ENCODE peak calls at places on chromosome 18, in six cellular contexts. C is transverse colon, R is K562, X is ovary, O is sigmoid colon, P is stomach. Y is an unnamed sample.

GRCh38 chr18:33231474-33232317 is 208.8 kb downstream of the CCDC178 start:
- DNase-seq in C (peak; percentile 71), R (peak; percentile 78), X (peak; percentile 69), O (peak; percentile 67), P (peak; percentile 71), Y (peak; percentile 78)

GRCh38 chr18:74898965-74899364 is 301.3 kb downstream of the ZNF407 start:
- DNase-seq in C (no peak), R (no peak), X (no peak), O (no peak), P (no peak), Y (no peak)

GRCh38 chr18:40124107-40124506 is 1830.9 kb upstream of the PIK3C3 start:
- DNase-seq in C (no peak), R (no peak), X (no peak), O (no peak), P (no peak), Y (no peak)

GRCh38 chr18:73752546-73752945 is 395.1 kb downstream of the FBXO15 start:
- DNase-seq in C (no peak), R (no peak), X (no peak), O (no peak), P (no peak), Y (no peak)

GRCh38 chr18:47798366-47798765 is 132.1 kb downstream of the SMAD2 start:
- DNase-seq in C (no peak), R (no peak), X (no peak), O (no peak), P (no peak), Y (no peak)

GRCh38 chr18:21307578-21307977 is 65.5 kb downstream of the GREB1L start:
- DNase-seq in C (no peak), R (no peak), X (no peak), O (no peak), P (no peak), Y (no peak)

GRCh38 chr18:8045160-8045885 is 478.2 kb downstream of the PTPRM start:
- DNase-seq in C (no peak), R (no peak), X (no peak), O (no peak), P (no peak), Y (no peak)

GRCh38 chr18:8987250-8987649 is 115.2 kb upstream of the NDUFV2 start:
- DNase-seq in C (no peak), R (no peak), X (no peak), O (no peak), P (no peak), Y (no peak)

GRCh38 chr18:54946149-54946581 is 13.1 kb downstream of the CCDC68 start:
- DNase-seq in C (peak; percentile 83), R (peak; percentile 87), X (no peak), O (no peak), P (peak; percentile 75), Y (no peak)

GRCh38 chr18:36382854-36383253 is 85.3 kb downstream of the FHOD3 start:
- DNase-seq in C (no peak), R (no peak), X (no peak), O (no peak), P (no peak), Y (no peak)

GRCh38 chr18:23894661-23895175 is 119.8 kb upstream of the TTC39C start:
- DNase-seq in C (no peak), R (no peak), X (no peak), O (no peak), P (no peak), Y (no peak)

GRCh38 chr18:42032447-42032846 is 77.4 kb downstream of the PIK3C3 start:
- DNase-seq in C (no peak), R (no peak), X (no peak), O (no peak), P (no peak), Y (no peak)

GRCh38 chr18:49861659-49862058 is 48.3 kb upstream of the ACAA2 start:
- DNase-seq in C (no peak), R (peak; percentile 12), X (no peak), O (no peak), P (no peak), Y (no peak)

GRCh38 chr18:623760-624620 is 27.2 kb downstream of the CLUL1 start:
- DNase-seq in C (peak; percentile 72), R (peak; percentile 85), X (peak; percentile 58), O (peak; percentile 81), P (peak; percentile 75), Y (peak; percentile 43)

GRCh38 chr18:61719676-61720075 is 173.1 kb downstream of the RNF152 start:
- DNase-seq in C (no peak), R (no peak), X (no peak), O (no peak), P (no peak), Y (no peak)
- TF ChIP-seq POLR2A in C (no peak), R (no peak), X (no peak), O (no peak), P (no peak), Y (no peak)

DNA sequence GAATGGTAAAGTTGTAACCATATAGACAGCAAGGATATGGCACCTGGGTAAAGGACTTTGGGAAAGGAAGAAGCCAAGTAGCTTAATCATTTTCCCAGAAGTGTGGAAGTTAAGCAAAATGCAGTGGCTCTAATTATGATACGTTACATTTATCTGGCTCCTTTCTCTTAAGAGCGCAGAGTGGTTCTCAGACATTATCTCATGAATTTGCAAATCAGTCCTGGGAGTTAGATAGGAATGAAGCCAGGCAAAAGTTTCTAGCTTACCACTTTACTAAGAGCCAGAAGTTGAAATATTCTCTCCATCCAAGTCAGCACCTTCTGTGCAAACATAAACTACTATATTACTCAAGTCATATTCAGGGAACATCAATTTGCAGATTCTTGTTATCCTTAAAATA is 10.9 kb upstream of the PIEZO2 start:
- DNase-seq in C (no peak), R (no peak), X (no peak), O (no peak), P (no peak), Y (no peak)
- TF ChIP-seq EP300 in C (no peak), R (no peak), X (no peak), O (no peak), P (no peak), Y (no peak)

GRCh38 chr18:69380324-69380723 is 20.4 kb upstream of the DOK6 start:
- DNase-seq in C (no peak), R (no peak), X (no peak), O (no peak), P (no peak), Y (no peak)

GRCh38 chr18:69387181-69387580 is 13.5 kb upstream of the DOK6 start:
- DNase-seq in C (no peak), R (no peak), X (no peak), O (no peak), P (no peak), Y (no peak)

GRCh38 chr18:69388222-69388621 is 12.5 kb upstream of the DOK6 start:
- DNase-seq in C (no peak), R (no peak), X (no peak), O (no peak), P (no peak), Y (no peak)

DNA sequence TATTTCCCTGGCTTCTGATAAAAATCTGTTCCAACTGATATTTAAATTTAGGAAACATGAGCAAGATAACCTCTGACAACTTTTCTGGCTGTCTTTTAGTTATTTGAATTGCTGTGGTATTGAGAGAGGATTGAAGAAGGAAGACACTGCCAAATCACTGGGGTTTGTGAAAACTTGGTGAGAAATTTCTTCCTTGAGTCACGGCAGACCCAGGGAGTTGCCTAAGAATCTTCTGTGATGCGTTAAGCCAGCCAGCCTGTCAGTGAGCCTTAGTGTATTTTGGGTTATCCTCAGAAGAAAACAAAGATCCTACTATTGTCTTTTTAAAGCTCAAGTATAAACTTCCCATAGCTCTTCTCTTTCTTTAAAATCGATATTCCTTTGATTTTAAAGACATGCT is 17.5 kb upstream of the DOK6 start:
- DNase-seq in C (no peak), R (no peak), X (no peak), O (no peak), P (no peak), Y (no peak)
- H3K27me3 ChIP-seq in C (no peaks in the 10 kb centered on the region), R (no peaks in the 10 kb centered on the region), X (no peaks in the 10 kb centered on the region), O (no peaks in the 10 kb centered on the region), P (no peaks in the 10 kb centered on the region), Y (no peaks in the 10 kb centered on the region)

GRCh38 chr18:5295981-5296705 is 617 bp upstream of the ZBTB14 start:
- DNase-seq in C (peak; percentile 98), R (peak; percentile 98), X (peak; percentile 98), O (peak; percentile 98), P (peak; percentile 98), Y (peak; percentile 95)

GRCh38 chr18:5295231-5295920 is at the start of gene ZBTB14:
- DNase-seq in C (peak; percentile 74), R (peak; percentile 82), X (peak; percentile 74), O (peak; percentile 79), P (peak; percentile 78), Y (peak; percentile 8)

GRCh38 chr18:5294113-5294617 is 1.4 kb downstream of the ZBTB14 start:
- DNase-seq in C (peak; percentile 73), R (peak; percentile 62), X (no peak), O (peak; percentile 73), P (peak; percentile 61), Y (peak; percentile 20)

GRCh38 chr18:5296706-5297320 is 1.3 kb upstream of the ZBTB14 start:
- DNase-seq in C (peak; percentile 82), R (peak; percentile 90), X (peak; percentile 73), O (peak; percentile 92), P (peak; percentile 82), Y (peak; percentile 70)

DNA sequence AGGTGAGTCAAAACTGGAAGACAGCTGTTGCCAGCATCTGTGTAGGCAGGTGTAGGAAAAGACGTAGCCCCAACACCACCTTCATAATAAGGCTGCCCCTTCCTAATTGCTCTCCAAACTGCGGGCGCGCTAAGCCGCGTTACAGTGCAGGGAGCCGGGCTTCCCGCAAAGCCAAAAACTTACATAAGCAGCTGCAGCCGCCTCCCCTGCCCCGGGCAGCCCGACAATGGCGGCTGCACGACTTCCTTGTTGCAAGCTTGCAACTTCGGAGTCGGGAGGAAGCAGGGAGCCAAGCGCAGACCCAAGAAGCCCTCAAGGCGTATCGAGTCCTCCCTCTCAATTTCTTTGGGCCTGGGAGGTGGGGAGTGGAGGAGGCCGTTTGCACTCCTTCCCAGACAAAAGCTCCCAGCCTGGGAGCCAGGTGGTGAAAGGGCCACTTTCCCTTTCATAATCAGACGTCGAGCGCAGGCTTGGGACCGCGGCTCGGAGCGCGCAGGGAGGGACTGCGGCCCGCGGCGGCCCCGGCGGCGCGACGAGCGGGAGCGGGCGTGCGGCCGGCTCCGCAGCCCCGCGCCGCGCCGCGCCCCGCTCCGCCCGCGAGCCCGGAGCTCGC is 802 bp downstream of the ZBTB14 start:
- DNase-seq in C (peak; percentile 56), R (no peak), X (peak; percentile 67), O (peak; percentile 78), P (peak; percentile 56), Y (no peak)
- TF ChIP-seq POLR2A in C (peak; percentile 51), R (peak; percentile 47), X (no peak), O (no peak), P (no peak), Y (no peak)